ENCODE peak calls at places on chromosomes 2 and 18, in eight cellular contexts. Z, G, Y, W, F, O, I and M are unnamed samples.

GRCh38 chr2:101467306-101467705 is 7.6 kb downstream of the RFX8 start:
- DNase-seq in Z (no peak), G (no peak), Y (no peak), W (no peak), F (no peak), O (no peak), I (no peak), M (no peak)

GRCh38 chr18:50073319-50073718 is 121.6 kb downstream of the MYO5B start:
- DNase-seq in Z (no peak), G (no peak), Y (no peak), W (no peak), F (no peak), O (no peak), I (no peak), M (no peak)

GRCh38 chr2:181738074-181738473 is 57.8 kb upstream of the NEUROD1 start:
- DNase-seq in Z (no peak), G (peak; percentile 26), Y (peak; percentile 48), W (no peak), F (no peak), O (no peak), I (no peak), M (no peak)

GRCh38 chr2:215635071-215635787 is 199.4 kb upstream of the FN1 start:
- DNase-seq in Z (no peak), G (no peak), Y (peak; percentile 36), W (no peak), F (no peak), O (no peak), I (no peak), M (no peak)

GRCh38 chr18:63155169-63155852 is 164.3 kb downstream of the BCL2 start:
- DNase-seq in Z (no peak), G (peak; percentile 31), Y (no peak), W (peak; percentile 22), F (peak; percentile 58), O (no peak), I (no peak), M (peak; percentile 73)

GRCh38 chr2:168550670-168551069 is 94.6 kb downstream of the CERS6 start:
- DNase-seq in Z (no peak), G (no peak), Y (no peak), W (no peak), F (peak; percentile 45), O (no peak), I (no peak), M (no peak)

GRCh38 chr2:226483745-226484619 is 315.6 kb downstream of the IRS1 start:
- DNase-seq in Z (no peak), G (peak; percentile 31), Y (peak; percentile 65), W (no peak), F (no peak), O (no peak), I (no peak), M (peak; percentile 7)

GRCh38 chr18:48711651-48712486 is 173.0 kb downstream of the CTIF start:
- DNase-seq in Z (peak; percentile 69), G (peak; percentile 70), Y (peak; percentile 80), W (no peak), F (peak; percentile 58), O (no peak), I (no peak), M (peak; percentile 50)

GRCh38 chr18:24727685-24728084 is 267.2 kb downstream of the HRH4 start:
- DNase-seq in Z (no peak), G (no peak), Y (no peak), W (no peak), F (no peak), O (no peak), I (no peak), M (no peak)

GRCh38 chr2:232659359-232659758 is 26.0 kb downstream of the EFHD1 start:
- DNase-seq in Z (no peak), G (no peak), Y (no peak), W (no peak), F (no peak), O (no peak), I (no peak), M (no peak)

GRCh38 chr2:232655392-232655791 is 22.0 kb downstream of the EFHD1 start:
- DNase-seq in Z (no peak), G (no peak), Y (no peak), W (no peak), F (no peak), O (no peak), I (no peak), M (no peak)

GRCh38 chr2:232653441-232653840 is 20.0 kb downstream of the EFHD1 start:
- DNase-seq in Z (no peak), G (no peak), Y (no peak), W (no peak), F (no peak), O (no peak), I (no peak), M (no peak)

GRCh38 chr2:232662486-232663260 is 29.3 kb downstream of the EFHD1 start:
- DNase-seq in Z (no peak), G (no peak), Y (no peak), W (peak; percentile 14), F (no peak), O (no peak), I (no peak), M (no peak)

GRCh38 chr2:232658217-232658785 is 24.9 kb downstream of the EFHD1 start:
- DNase-seq in Z (no peak), G (peak; percentile 12), Y (peak; percentile 46), W (no peak), F (no peak), O (no peak), I (no peak), M (no peak)
- TF ChIP-seq CTCF in Z (peak; percentile 8), G (no peak), Y (no peak), W (no peak), F (no peak), O (peak; percentile 7), I (no peak), M (no peak)

GRCh38 chr2:160278101-160278888 is 78.2 kb upstream of the ITGB6 start:
- DNase-seq in Z (no peak), G (no peak), Y (no peak), W (no peak), F (no peak), O (no peak), I (no peak), M (no peak)

GRCh38 chr2:160279813-160280465 is 79.9 kb upstream of the ITGB6 start:
- DNase-seq in Z (no peak), G (peak; percentile 60), Y (peak; percentile 65), W (no peak), F (no peak), O (no peak), I (no peak), M (no peak)

GRCh38 chr2:160275646-160276045 is 75.6 kb upstream of the ITGB6 start:
- DNase-seq in Z (no peak), G (no peak), Y (no peak), W (no peak), F (no peak), O (no peak), I (no peak), M (no peak)

GRCh38 chr2:160281213-160281612 is 81.1 kb upstream of the ITGB6 start:
- DNase-seq in Z (no peak), G (no peak), Y (no peak), W (no peak), F (no peak), O (no peak), I (no peak), M (no peak)

DNA sequence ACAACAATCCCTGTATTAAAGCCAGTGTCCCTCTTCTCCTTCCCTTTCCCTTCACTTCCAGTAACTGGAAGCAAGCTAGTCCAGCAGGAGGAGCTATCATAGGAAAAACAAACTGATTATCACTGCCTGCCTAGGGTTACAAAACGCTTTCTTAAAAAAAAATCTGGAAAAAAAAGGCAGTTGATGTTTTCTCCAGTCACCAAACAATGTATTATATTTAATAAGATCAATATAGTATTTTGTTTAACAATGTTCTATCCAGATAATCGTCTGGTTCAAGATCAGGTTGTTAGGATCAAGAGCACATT is 78.8 kb upstream of the ITGB6 start:
- DNase-seq in Z (no peak), G (peak; percentile 78), Y (peak; percentile 53), W (no peak), F (no peak), O (no peak), I (no peak), M (no peak)
- TF ChIP-seq CTCF in Z (no peak), G (peak; percentile 79), Y (peak; percentile 55), W (no peak), F (peak; percentile 60), O (no peak), I (peak; percentile 21), M (peak; percentile 41)

GRCh38 chr2:206253125-206253787 is 21.2 kb upstream of the ZDBF2 start:
- DNase-seq in Z (no peak), G (no peak), Y (no peak), W (no peak), F (no peak), O (no peak), I (no peak), M (no peak)

GRCh38 chr2:206245178-206245778 is 29.2 kb upstream of the ZDBF2 start:
- DNase-seq in Z (no peak), G (no peak), Y (no peak), W (no peak), F (no peak), O (no peak), I (no peak), M (no peak)

GRCh38 chr2:206255003-206255402 is 19.5 kb upstream of the ZDBF2 start:
- DNase-seq in Z (no peak), G (no peak), Y (no peak), W (no peak), F (no peak), O (no peak), I (no peak), M (no peak)

DNA sequence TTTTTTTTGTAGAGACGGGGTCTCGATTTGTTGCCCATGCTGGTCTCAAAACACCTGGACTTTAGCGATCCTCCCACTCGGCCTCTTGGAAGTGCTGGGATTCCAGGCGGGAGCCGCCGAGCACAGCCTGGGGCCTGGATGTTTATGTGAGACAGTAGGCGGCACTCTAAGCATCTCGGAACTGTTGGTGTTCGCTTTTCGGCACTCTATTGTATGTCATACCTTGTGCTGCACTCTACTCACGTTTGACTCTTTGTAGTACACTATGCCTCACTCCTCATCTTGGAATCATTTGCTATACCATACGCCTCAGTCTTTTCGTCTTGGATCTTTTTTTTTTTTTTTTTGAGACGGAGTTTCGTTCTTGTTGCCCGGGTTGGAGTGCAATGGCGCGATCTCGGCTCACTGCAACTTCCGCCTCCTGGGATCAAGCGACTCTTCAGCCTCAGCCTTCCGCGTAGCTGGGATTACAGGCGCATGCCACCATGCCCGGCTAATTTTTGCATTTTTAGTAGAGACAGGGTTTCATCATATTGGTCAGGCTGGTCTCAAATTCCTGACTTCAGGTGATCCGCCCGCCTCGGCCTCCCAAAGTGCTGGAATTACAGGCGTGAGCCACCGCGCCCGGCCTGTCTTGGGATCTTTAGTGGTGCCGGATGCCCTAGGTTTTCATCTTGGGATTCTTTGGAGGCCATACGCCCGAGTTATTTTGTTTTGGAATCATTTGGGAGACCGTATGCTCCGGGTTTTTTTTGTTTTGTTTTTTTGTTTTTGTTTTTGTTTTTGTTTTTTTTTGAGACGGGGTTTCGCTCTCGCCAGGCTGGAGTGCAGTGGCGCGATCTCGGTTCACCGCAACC is 24.2 kb upstream of the ZDBF2 start:
- DNase-seq in Z (no peak), G (peak; percentile 17), Y (peak; percentile 56), W (no peak), F (no peak), O (no peak), I (no peak), M (no peak)
- TF ChIP-seq CTCF in Z (peak; percentile 18), G (peak; percentile 11), Y (peak; percentile 4), W (no peak), F (no peak), O (peak; percentile 47), I (no peak), M (no peak)

DNA sequence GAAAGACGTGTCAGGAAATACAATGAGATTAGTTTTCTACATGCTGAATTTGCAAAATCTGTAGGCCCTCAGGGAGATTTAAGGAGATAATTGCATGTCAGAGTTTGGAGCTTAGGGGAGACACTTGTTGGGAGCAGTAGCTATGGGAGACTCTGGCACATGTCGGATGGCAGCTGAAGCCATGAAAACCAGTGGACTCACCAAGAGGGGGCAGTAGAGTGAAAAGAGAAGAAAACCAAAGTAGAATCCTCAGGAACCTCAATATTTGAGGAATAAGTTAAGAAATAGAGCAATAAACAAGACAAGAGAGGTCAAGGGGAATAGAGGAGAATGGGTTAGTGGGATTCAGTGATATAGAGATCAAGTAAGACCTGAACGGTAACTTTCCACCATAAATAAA is 24.8 kb downstream of the RUFY4 start:
- DNase-seq in Z (no peak), G (no peak), Y (no peak), W (no peak), F (no peak), O (no peak), I (no peak), M (no peak)
- TF ChIP-seq CTCF in Z (no peak), G (peak; percentile 8), Y (no peak), W (no peak), F (no peak), O (no peak), I (no peak), M (no peak)